ENCODE peak calls at places on chromosome 11, in eight cellular contexts. D is HL-60, S is lung, K is spleen, M is fibroblast of lung, U is pancreas, N is psoas muscle, F is Peyer's patch. X is an unnamed sample. For H3K27me3, the result is how much of the 10 kb centered on the place peaks cover.

GRCh38 chr11:97557399-97557798 is 1167.6 kb downstream of the JRKL start:
- DNase-seq in U (no peak), N (no peak), M (no peak), D (no peak), S (no peak), K (no peak), F (no peak), X (no peak)

GRCh38 chr11:104134760-104135159 is 29.2 kb downstream of the PDGFD start:
- DNase-seq in K (no peak), U (no peak), N (no peak), S (no peak), D (no peak), M (peak), F (no peak), X (no peak)

GRCh38 chr11:2194877-2195755 is 23.5 kb upstream of the TH start:
- DNase-seq in F (peak), D (peak), U (no peak), M (peak), N (no peak), K (no peak), S (no peak), X (peak)

GRCh38 chr11:25298450-25298849 is 801.6 kb downstream of the LUZP2 start:
- DNase-seq in S (no peak), K (no peak), U (no peak), M (no peak), N (no peak), D (no peak), F (no peak), X (no peak)

GRCh38 chr11:47269829-47270305 is at the start of gene MADD:
- DNase-seq in U (peak), K (peak), D (peak), N (peak), M (peak), F (peak), S (peak), X (peak)

GRCh38 chr11:69008774-69009440 is 4.1 kb downstream of the MRGPRF start:
- DNase-seq in N (peak), U (peak), K (peak), M (peak), S (peak), F (peak), D (no peak), X (no peak)

GRCh38 chr11:15972838-15973237 is 383.5 kb downstream of the SOX6 start:
- DNase-seq in S (no peak), D (no peak), K (no peak), F (no peak), U (no peak), M (no peak), N (no peak), X (no peak)

GRCh38 chr11:59611570-59612565 is 3.7 kb downstream of the OSBP start:
- DNase-seq in U (peak), K (no peak), F (no peak), S (no peak), N (no peak), D (no peak), M (peak), X (no peak)

GRCh38 chr11:33970984-33971466 is 79.1 kb upstream of the LMO2 start:
- DNase-seq in K (no peak), S (peak), U (peak), N (peak), M (peak), F (no peak), D (peak), X (no peak)

GRCh38 chr11:2760196-2760871 is 60.5 kb upstream of the KCNQ1OT1 start:
- DNase-seq in S (no peak), U (no peak), M (no peak), K (peak), F (no peak), N (no peak), D (no peak), X (no peak)

GRCh38 chr11:69241075-69241740 is 52.7 kb upstream of the MYEOV start:
- DNase-seq in F (no peak), U (no peak), S (no peak), N (no peak), M (no peak), K (no peak), D (no peak), X (no peak)

GRCh38 chr11:74460481-74461154 is 6.7 kb downstream of the KCNE3 start:
- DNase-seq in D (peak), F (no peak), N (no peak), U (no peak), S (no peak), K (no peak), M (peak), X (no peak)

GRCh38 chr11:26905368-26905767 is 88.5 kb upstream of the FIBIN start:
- DNase-seq in K (no peak), M (peak), F (no peak), D (no peak), N (no peak), S (no peak), U (no peak), X (no peak)

GRCh38 chr11:131886201-131886600 is 515.8 kb downstream of the NTM start:
- DNase-seq in D (no peak), K (no peak), F (no peak), S (no peak), N (no peak), M (peak), U (no peak), X (no peak)

GRCh38 chr11:118161786-118162185 is 9.2 kb upstream of the SCN4B start:
- DNase-seq in K (no peak), N (no peak), S (no peak), M (no peak), D (no peak), F (no peak), U (no peak), X (no peak)

GRCh38 chr11:17371614-17372013 is 16.8 kb downstream of the KCNJ11 start:
- DNase-seq in D (no peak), M (peak), K (no peak), N (no peak), S (no peak), F (no peak), U (no peak), X (no peak)

GRCh38 chr11:45926001-45926401 is 3.5 kb downstream of the LARGE2 start:
- DNase-seq in D (no peak), K (peak), F (no peak), U (no peak), M (no peak), S (no peak), N (no peak), X (no peak)

GRCh38 chr11:69337211-69337721 is 43.3 kb downstream of the MYEOV start:
- DNase-seq in F (no peak), U (peak), S (no peak), K (no peak), D (no peak), N (no peak), M (peak), X (peak)

GRCh38 chr11:114883472-114883871 is 205.1 kb downstream of the NXPE2 start:
- DNase-seq in K (no peak), U (no peak), S (no peak), F (no peak), N (no peak), M (peak), D (no peak), X (no peak)

GRCh38 chr11:1699771-1700170 is 2.8 kb downstream of the KRTAP5-6 start:
- DNase-seq in N (no peak), S (no peak), D (no peak), M (no peak), U (no peak), F (no peak), K (peak), X (no peak)

GRCh38 chr11:15159085-15159484 is 44.4 kb downstream of the INSC start:
- DNase-seq in M (peak), N (no peak), U (no peak), D (no peak), S (no peak), F (no peak), K (no peak), X (no peak)

GRCh38 chr11:112290462-112290894 is 29.8 kb upstream of the PLET1 start:
- DNase-seq in K (no peak), N (no peak), F (no peak), M (no peak), S (no peak), D (no peak), U (no peak), X (no peak)

GRCh38 chr11:60168306-60168705 is 14.6 kb downstream of the MS4A6A start:
- DNase-seq in S (no peak), F (no peak), U (no peak), D (no peak), M (no peak), N (no peak), K (no peak), X (no peak)

GRCh38 chr11:117860139-117860538 is 16.3 kb downstream of the FXYD6 start:
- DNase-seq in M (no peak), F (no peak), N (no peak), D (no peak), S (no peak), K (no peak), U (no peak), X (no peak)

GRCh38 chr11:124746621-124747243 is 5.3 kb downstream of the VSIG2 start:
- DNase-seq in U (peak), F (peak), S (peak), M (peak), K (peak), D (peak), N (peak), X (peak)

GRCh38 chr11:16169946-16170345 is 186.4 kb downstream of the SOX6 start:
- DNase-seq in F (no peak), M (no peak), D (no peak), U (no peak), S (no peak), K (no peak), N (no peak), X (no peak)

GRCh38 chr11:92765418-92765817 is 204.0 kb upstream of the MTNR1B start:
- DNase-seq in S (no peak), K (no peak), U (no peak), F (no peak), N (no peak), D (no peak), M (no peak), X (no peak)

GRCh38 chr11:92762175-92762574 is 207.3 kb upstream of the MTNR1B start:
- DNase-seq in M (no peak), N (no peak), K (no peak), S (no peak), F (no peak), D (no peak), U (no peak), X (no peak)

GRCh38 chr11:92767416-92767815 is 202.0 kb upstream of the MTNR1B start:
- DNase-seq in K (no peak), F (no peak), N (no peak), M (no peak), U (no peak), S (no peak), D (no peak), X (no peak)

GRCh38 chr11:92765965-92766371 is 203.5 kb upstream of the MTNR1B start:
- DNase-seq in M (peak), U (no peak), K (peak), S (peak), F (no peak), N (peak), D (no peak), X (no peak)

DNA sequence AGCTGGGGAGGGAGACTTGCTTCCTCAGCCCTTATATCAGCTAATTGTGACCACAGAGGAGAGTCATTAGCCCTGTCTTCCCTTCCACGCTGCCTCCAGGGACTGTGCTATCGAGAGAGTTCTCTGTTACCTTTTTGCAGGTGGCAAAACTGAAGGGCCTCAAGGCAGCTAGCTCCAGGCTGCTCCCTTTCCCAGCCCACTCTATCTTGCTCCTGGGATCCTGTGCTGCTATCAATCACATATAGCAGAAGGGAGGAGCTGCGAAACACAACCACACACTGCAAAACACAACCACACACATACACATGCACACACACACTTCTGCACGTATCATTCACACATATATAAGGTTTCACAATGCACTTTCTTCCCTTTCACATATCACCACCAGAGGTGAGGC is 205.3 kb upstream of the MTNR1B start:
- DNase-seq in F (no peak), M (no peak), S (no peak), K (no peak), U (no peak), D (no peak), N (no peak), X (no peak)
- H3K27me3 ChIP-seq in F (under half), M (under half), S (under half), K (under half), U (under half), D (under half), N (under half), X (under half)

DNA sequence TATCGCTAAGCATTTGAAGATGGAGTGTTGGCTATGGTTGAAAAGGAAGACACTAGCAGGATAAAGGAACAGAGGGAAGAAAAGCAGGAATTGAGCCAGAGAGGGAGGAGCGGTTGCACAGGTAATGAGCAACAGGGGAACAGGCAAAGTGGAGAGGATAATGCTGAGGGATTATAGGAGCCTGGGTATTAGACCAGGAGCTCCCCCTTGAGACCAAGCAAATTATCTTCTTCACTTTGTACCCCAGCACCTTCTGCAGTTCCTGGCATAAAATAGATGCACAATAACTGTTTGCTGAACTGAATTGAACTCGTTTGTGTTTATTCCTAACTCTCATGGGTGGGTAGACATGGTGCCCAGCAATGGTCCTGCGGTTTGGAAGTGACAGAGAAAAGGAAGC is 54.6 kb upstream of the OR5P2 start:
- DNase-seq in K (no peak), F (no peak), N (no peak), S (no peak), D (no peak), U (no peak), M (no peak), X (no peak)
- TF ChIP-seq CTCF in K (no peak), F (no peak), N (no peak), S (no peak), D (no peak), U (no peak), M (no peak), X (no peak)

DNA sequence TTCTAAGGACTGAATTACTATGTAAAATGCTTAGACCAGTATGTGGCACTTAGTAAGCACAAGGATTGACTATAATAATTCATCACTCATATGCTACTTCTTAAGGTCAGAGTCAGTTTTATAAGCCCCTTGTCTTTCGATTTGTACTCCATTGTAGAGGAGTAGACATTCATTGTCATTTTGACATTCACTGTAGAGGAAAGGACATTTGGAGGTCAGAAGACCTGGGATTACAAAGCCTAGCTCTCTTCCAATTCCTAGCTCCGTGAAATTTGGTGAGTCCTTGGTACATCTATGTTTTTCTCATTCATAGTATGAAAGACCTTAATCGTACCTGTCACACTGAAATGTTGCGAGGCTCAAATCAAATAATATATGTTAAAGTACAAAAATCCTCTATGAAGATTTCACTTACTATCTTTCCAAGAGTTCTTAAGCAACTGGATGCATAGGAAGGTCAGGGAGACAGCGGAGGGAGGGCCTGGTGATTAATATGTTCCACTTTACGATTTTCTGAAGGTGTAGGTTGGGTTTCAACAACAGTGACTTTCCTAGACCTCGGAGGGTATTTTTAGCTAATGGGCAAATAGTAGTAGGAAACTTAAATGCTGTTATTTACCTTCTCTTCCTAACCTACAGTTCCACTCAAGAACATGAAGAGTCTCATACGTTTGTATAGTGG is 1.4 kb upstream of the EMSY start:
- DNase-seq in M (peak), U (no peak), N (no peak), K (no peak), D (no peak), S (no peak), F (no peak), X (no peak)
- H3K27ac ChIP-seq in M (peak), U (no peak), N (peak), K (no peak), D (peak), S (no peak), F (peak), X (no peak)

GRCh38 chr11:44318369-44318768 is 8.4 kb upstream of the ALX4 start:
- DNase-seq in N (no peak), F (no peak), D (no peak), K (no peak), M (no peak), S (no peak), U (no peak), X (no peak)
- H3K27me3 ChIP-seq in N (under half), F (half or more), D (half or more), K (under half), M (half or more), S (under half), U (under half), X (half or more)

GRCh38 chr11:126135182-126136176 is 72.8 kb upstream of the CDON start:
- DNase-seq in K (peak), D (no peak), M (no peak), S (no peak), F (no peak), U (no peak), N (no peak), X (no peak)

GRCh38 chr11:126134461-126135155 is 71.9 kb upstream of the CDON start:
- DNase-seq in F (no peak), N (no peak), S (no peak), M (no peak), U (no peak), K (no peak), D (no peak), X (no peak)

GRCh38 chr11:126133902-126134301 is 71.2 kb upstream of the CDON start:
- DNase-seq in U (no peak), F (no peak), N (no peak), M (no peak), K (peak), S (no peak), D (no peak), X (no peak)

GRCh38 chr11:126129681-126130671 is 67.3 kb upstream of the CDON start:
- DNase-seq in D (no peak), S (no peak), K (peak), M (no peak), N (no peak), F (no peak), U (no peak), X (no peak)

GRCh38 chr11:126132319-126132718 is 69.7 kb upstream of the CDON start:
- DNase-seq in F (no peak), D (no peak), S (peak), U (peak), N (peak), K (no peak), M (peak), X (no peak)
- TF ChIP-seq CTCF in F (no peak), D (no peak), S (no peak), U (no peak), N (no peak), K (no peak), M (no peak), X (no peak)

GRCh38 chr11:10233581-10233980 is 60.4 kb downstream of the SBF2 start:
- DNase-seq in K (no peak), U (no peak), S (no peak), D (no peak), N (no peak), F (no peak), M (peak), X (no peak)
- H3K27ac ChIP-seq in K (no peak), U (no peak), S (no peak), D (no peak), N (no peak), F (no peak), M (peak), X (no peak)

DNA sequence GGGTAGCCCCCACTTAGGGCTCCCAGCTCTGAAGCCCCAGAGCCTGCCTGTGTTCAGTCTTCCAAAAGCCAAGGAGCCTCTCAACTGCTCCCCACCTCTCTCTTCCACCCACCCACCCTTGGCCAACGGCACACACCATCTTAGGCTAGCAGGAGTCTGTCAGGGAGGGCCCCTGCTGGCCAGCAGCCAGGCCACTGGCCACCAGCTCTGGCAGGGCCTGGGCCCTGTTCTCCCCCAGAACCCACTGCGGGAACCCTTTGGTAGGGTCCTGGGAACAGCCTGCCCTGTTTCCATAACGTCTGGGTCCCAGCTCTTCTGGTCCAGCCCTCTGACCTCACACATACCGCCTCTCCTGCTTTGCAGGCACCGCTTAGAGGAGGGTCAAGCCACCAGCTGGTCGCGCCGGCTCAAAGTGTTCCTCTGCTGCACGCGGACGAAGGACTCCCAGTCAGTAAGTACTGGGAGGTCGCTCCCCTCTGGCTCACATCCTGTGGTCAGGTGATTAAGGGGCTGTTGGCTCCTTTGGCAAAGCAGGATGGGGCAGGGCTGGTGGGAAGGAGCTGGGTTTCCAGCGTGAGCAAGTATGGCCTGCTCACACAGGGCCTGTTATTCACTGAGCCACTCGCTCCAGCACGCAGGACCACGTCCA is 26.7 kb upstream of the MYRF start:
- DNase-seq in N (no peak), M (peak), F (no peak), U (no peak), D (no peak), K (no peak), S (no peak), X (no peak)
- H3K27me3 ChIP-seq in N (under half), M (under half), F (under half), U (under half), D (under half), K (under half), S (under half), X (under half)

GRCh38 chr11:9092085-9092484 is 686 bp upstream of the SCUBE2 start:
- DNase-seq in M (no peak), N (no peak), D (no peak), U (no peak), F (no peak), S (no peak), K (peak), X (no peak)

GRCh38 chr11:9092846-9093778 is 1.7 kb upstream of the SCUBE2 start:
- DNase-seq in U (peak), D (peak), K (no peak), S (no peak), N (no peak), M (no peak), F (no peak), X (no peak)

GRCh38 chr11:9096427-9096826 is 5.0 kb upstream of the SCUBE2 start:
- DNase-seq in S (no peak), D (no peak), M (no peak), U (no peak), F (no peak), K (no peak), N (no peak), X (no peak)

GRCh38 chr11:9094420-9094819 is 3.0 kb upstream of the SCUBE2 start:
- DNase-seq in M (no peak), K (peak), F (no peak), N (no peak), S (no peak), U (no peak), D (no peak), X (no peak)

DNA sequence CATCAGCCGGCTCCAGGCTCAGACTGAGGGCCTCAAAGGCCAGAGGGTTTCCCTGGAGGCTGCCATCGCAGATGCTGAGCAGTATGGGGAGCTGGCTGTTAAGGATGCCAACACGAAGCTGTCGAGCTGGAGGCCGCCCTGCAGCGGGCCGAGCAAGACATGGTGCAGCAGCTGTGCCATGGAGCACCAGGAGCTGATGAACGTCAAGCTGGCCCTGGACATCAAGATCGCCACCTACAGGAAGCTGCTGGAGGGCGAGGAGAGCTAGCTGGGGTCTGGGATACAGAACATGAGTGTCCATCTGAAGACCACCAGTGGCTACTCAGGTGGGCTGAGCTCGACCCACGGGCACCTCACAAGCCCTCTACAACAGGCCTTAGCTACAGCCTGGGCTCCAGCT is 4.0 kb upstream of the SCUBE2 start:
- DNase-seq in S (no peak), K (no peak), M (no peak), F (no peak), D (no peak), N (no peak), U (no peak), X (no peak)
- TF ChIP-seq CTCF in S (no peak), K (no peak), M (peak), F (no peak), D (peak), N (no peak), U (no peak), X (no peak)

GRCh38 chr11:113873241-113873626 is 2.1 kb downstream of the USP28 start:
- DNase-seq in K (no peak), U (no peak), D (no peak), S (no peak), M (peak), N (no peak), F (no peak), X (no peak)
- H3K27ac ChIP-seq in K (no peak), U (no peak), D (no peak), S (no peak), M (no peak), N (peak), F (no peak), X (no peak)

X was measured in CD4-positive, alpha-beta T cell.